ENCODE peak calls at places on chromosomes 13 and 19, in nine cellular contexts. W is WERI-Rb-1, Z is fibroblast of pulmonary artery, C is BJ, R is suprapubic skin, E is fibroblast of mammary gland, L is spleen, J is uterus, F is K562. M is an unnamed sample.

GRCh38 chr13:101127741-101128353 is 288.5 kb downstream of the NALCN start:
- DNase-seq in W (peak), Z (peak), C (no peak), R (no peak), E (peak), L (no peak), J (no peak), F (peak), M (peak)

GRCh38 chr13:99903140-99903539 is 68.4 kb downstream of the ZIC5 start:
- DNase-seq in W (no peak), Z (no peak), C (no peak), R (no peak), E (no peak), L (no peak), J (no peak), F (no peak), M (no peak)

GRCh38 chr19:55146648-55147218 is 2.3 kb downstream of the TNNT1 start:
- DNase-seq in W (peak), Z (no peak), C (no peak), R (no peak), E (no peak), L (no peak), J (no peak), F (peak), M (no peak)

GRCh38 chr19:535017-535835 is 3.7 kb downstream of the CDC34 start:
- DNase-seq in W (no peak), Z (no peak), C (no peak), R (no peak), E (peak), L (peak), J (no peak), F (peak), M (no peak)

GRCh38 chr13:20407759-20408158 is 117.9 kb downstream of the CRYL1 start:
- DNase-seq in W (no peak), Z (no peak), C (no peak), R (no peak), E (no peak), L (no peak), J (no peak), F (no peak), M (no peak)

GRCh38 chr13:23723463-23723862 is 153.3 kb downstream of the TNFRSF19 start:
- DNase-seq in W (no peak), Z (peak), C (peak), R (no peak), E (peak), L (no peak), J (peak), F (no peak), M (peak)

GRCh38 chr13:101649490-101650126 is 197.1 kb downstream of the ITGBL1 start:
- DNase-seq in W (no peak), Z (peak), C (peak), R (no peak), E (peak), L (no peak), J (no peak), F (no peak), M (peak)

GRCh38 chr19:58474291-58474996 is 1.7 kb upstream of the ZNF446 start:
- DNase-seq in W (no peak), Z (peak), C (peak), R (no peak), E (peak), L (no peak), J (no peak), F (no peak), M (peak)

GRCh38 chr19:36837525-36837901 is 674 bp downstream of the ZNF790 start:
- DNase-seq in W (no peak), Z (no peak), C (no peak), R (no peak), E (peak), L (no peak), J (no peak), F (no peak), M (no peak)

GRCh38 chr13:79501538-79502232 is 20.7 kb downstream of the NDFIP2 start:
- DNase-seq in W (no peak), Z (no peak), C (no peak), R (no peak), E (peak), L (no peak), J (no peak), F (no peak), M (no peak)

GRCh38 chr19:35056513-35057063 is 15.1 kb downstream of the HPN start:
- DNase-seq in W (peak), Z (no peak), C (no peak), R (no peak), E (no peak), L (no peak), J (no peak), F (no peak), M (no peak)

GRCh38 chr19:2249880-2250764 is 999 bp downstream of the AMH start:
- DNase-seq in W (no peak), Z (no peak), C (no peak), R (no peak), E (no peak), L (no peak), J (no peak), F (no peak), M (no peak)

GRCh38 chr13:31944262-31945160 is 87.1 kb upstream of the FRY start:
- DNase-seq in W (no peak), Z (no peak), C (no peak), R (no peak), E (no peak), L (no peak), J (no peak), F (no peak), M (no peak)

GRCh38 chr13:66534561-66534960 is 695.6 kb downstream of the PCDH9 start:
- DNase-seq in W (no peak), Z (peak), C (no peak), R (no peak), E (peak), L (no peak), J (no peak), F (no peak), M (no peak)

GRCh38 chr13:22703601-22704209 is 477.1 kb upstream of the SGCG start:
- DNase-seq in W (no peak), Z (no peak), C (no peak), R (no peak), E (peak), L (no peak), J (no peak), F (no peak), M (no peak)

GRCh38 chr13:113536461-113537110 is 46.1 kb upstream of the DCUN1D2 start:
- DNase-seq in W (no peak), Z (no peak), C (no peak), R (no peak), E (no peak), L (peak), J (no peak), F (no peak), M (no peak)

GRCh38 chr19:1590641-1591397 is 1.8 kb downstream of the MBD3 start:
- DNase-seq in W (no peak), Z (peak), C (no peak), R (no peak), E (peak), L (no peak), J (no peak), F (no peak), M (no peak)

GRCh38 chr19:42111811-42112210 is 20.4 kb downstream of the POU2F2 start:
- DNase-seq in W (no peak), Z (no peak), C (no peak), R (no peak), E (peak), L (no peak), J (no peak), F (no peak), M (no peak)

GRCh38 chr19:42272989-42273406 is 3.9 kb downstream of the CIC start:
- DNase-seq in W (no peak), Z (no peak), C (no peak), R (peak), E (no peak), L (peak), J (no peak), F (no peak), M (no peak)

GRCh38 chr13:41177616-41178015 is 16.8 kb downstream of the KBTBD7 start:
- DNase-seq in W (no peak), Z (peak), C (no peak), R (no peak), E (peak), L (no peak), J (no peak), F (no peak), M (no peak)

GRCh38 chr19:743168-743687 is 7.7 kb upstream of the MISP start:
- DNase-seq in W (no peak), Z (no peak), C (no peak), R (no peak), E (no peak), L (no peak), J (no peak), F (no peak), M (no peak)

GRCh38 chr13:98755116-98755515 is 2.6 kb upstream of the SLC15A1 start:
- DNase-seq in W (no peak), Z (no peak), C (no peak), R (no peak), E (no peak), L (no peak), J (no peak), F (no peak), M (no peak)

GRCh38 chr19:52722062-52723005 is 12.5 kb downstream of the ZNF611 start:
- DNase-seq in W (no peak), Z (peak), C (peak), R (no peak), E (peak), L (no peak), J (no peak), F (no peak), M (peak)

GRCh38 chr19:6274756-6275155 is 5.0 kb downstream of the MLLT1 start:
- DNase-seq in W (no peak), Z (no peak), C (no peak), R (no peak), E (no peak), L (no peak), J (no peak), F (no peak), M (no peak)

GRCh38 chr13:71255633-71256032 is 611.4 kb downstream of the DACH1 start:
- DNase-seq in W (no peak), Z (no peak), C (no peak), R (no peak), E (no peak), L (no peak), J (no peak), F (no peak), M (no peak)

GRCh38 chr13:107222619-107223018 is 654.7 kb upstream of the ARGLU1 start:
- DNase-seq in W (no peak), Z (no peak), C (no peak), R (no peak), E (no peak), L (no peak), J (no peak), F (no peak), M (no peak)

GRCh38 chr13:59312776-59313175 is 851.0 kb downstream of the DIAPH3 start:
- DNase-seq in W (no peak), Z (no peak), C (no peak), R (no peak), E (no peak), L (no peak), J (no peak), F (no peak), M (no peak)

GRCh38 chr19:55212447-55212846 is 3.1 kb upstream of the PTPRH start:
- DNase-seq in W (no peak), Z (no peak), C (no peak), R (no peak), E (no peak), L (no peak), J (no peak), F (peak), M (no peak)

DNA sequence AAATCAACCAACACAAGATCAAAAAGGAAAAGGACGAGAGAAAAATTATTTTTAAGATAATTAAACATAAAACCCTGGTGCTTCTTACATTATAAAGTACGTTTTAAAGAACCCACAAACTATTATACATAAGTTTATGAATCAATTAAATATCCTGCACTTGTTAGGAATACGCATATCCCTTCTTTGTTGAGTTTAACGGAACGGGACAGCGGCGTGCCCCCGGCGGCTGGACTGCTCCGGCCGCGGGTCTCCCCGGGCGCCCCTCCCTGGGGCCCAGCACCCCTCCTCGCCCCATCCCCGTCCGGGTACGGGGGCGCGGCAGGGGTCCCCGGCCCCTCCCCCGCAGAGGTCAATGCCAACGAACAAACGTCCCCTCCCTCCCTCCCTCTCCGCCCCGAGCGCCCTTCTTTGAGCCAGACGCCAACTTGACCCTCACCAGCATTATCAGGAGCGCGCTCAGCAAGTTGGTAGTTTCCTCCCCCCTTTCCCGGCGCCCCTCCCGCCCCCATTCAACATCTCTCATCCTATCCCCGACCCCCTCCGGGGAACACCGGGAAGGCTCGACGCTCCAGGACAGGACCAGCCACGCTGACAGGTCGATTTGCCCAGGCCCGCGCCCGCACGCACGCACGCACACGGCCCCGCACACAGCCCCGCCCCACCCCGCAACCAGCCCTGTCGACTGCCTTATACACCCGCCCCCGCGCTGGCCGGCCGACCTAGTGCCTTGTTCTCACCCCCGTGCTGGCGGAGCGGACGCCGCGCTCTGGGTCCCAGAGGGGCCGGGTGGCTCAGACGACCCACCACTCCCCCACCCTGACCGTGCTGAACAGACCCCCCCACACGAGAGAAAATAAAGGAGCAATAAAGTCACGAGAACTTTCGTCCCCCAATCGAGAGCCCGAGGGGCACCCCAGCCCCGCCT is 5.1 kb downstream of the LYL1 start:
- DNase-seq in W (no peak), Z (no peak), C (no peak), R (no peak), E (no peak), L (peak), J (peak), F (peak), M (no peak)
- H3K4me3 ChIP-seq in W (no peak), Z (no peak), C (no peak), R (peak), E (no peak), L (peak), J (peak), F (peak), M (no peak)

DNA sequence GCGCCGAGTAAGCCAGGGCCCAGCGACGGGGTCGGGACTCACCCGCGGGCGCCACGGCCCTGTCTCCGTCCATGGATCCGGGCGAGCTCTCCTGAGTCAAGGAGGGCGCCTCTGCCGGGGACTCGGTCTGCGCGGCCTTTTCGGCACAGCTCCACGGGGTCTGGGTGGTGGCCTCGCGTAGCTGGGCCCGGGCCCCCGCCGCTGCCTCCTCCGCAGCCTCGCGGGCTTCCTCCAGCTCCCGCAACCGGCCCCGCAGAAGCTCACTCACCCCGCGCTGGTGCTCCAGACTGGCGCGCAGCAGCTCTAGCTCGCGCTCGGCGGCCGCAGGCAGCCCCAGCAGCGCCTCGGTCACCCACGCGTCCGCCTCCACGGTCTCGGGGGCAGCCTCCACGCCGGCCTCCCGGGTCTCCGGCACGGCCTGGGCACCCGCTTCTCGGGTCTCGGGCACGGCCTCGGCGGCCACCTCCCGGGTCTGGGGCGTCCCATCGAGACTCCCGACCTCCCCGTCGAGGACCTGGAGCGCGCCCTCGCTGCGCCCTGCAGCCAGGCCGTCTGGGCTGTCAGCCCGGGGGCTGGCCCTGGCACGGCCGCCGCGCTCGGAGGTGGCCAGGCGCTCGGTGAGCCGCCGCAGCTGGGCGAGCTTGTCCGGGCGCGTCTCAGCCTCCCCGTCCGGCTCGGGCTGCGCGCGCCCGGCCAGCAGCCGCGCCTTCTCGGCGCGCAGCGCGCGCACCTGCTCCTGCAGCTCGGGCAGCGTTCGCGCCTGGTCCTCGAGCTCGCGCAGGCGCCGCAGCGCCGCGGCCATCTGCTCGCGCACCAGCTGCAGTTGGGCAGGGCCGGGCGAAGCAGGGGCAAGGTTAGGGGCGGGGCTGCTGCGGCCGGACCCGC is 8.4 kb downstream of the KANK3 start:
- DNase-seq in W (peak), Z (peak), C (no peak), R (no peak), E (peak), L (peak), J (no peak), F (peak), M (no peak)
- H3K4me3 ChIP-seq in W (peak), Z (no peak), C (no peak), R (peak), E (no peak), L (peak), J (no peak), F (peak), M (peak)

GRCh38 chr19:3605770-3606169 is 905 bp downstream of the TBXA2R start:
- DNase-seq in W (no peak), Z (no peak), C (no peak), R (no peak), E (no peak), L (no peak), J (no peak), F (no peak), M (no peak)

GRCh38 chr19:3608079-3608641 is 1.5 kb upstream of the TBXA2R start:
- DNase-seq in W (no peak), Z (no peak), C (no peak), R (no peak), E (no peak), L (no peak), J (no peak), F (no peak), M (no peak)

GRCh38 chr19:3607398-3608078 is 863 bp upstream of the TBXA2R start:
- DNase-seq in W (no peak), Z (peak), C (no peak), R (peak), E (peak), L (peak), J (no peak), F (peak), M (no peak)

GRCh38 chr19:3606174-3606689 is 443 bp downstream of the TBXA2R start:
- DNase-seq in W (peak), Z (no peak), C (no peak), R (peak), E (no peak), L (peak), J (no peak), F (peak), M (no peak)

DNA sequence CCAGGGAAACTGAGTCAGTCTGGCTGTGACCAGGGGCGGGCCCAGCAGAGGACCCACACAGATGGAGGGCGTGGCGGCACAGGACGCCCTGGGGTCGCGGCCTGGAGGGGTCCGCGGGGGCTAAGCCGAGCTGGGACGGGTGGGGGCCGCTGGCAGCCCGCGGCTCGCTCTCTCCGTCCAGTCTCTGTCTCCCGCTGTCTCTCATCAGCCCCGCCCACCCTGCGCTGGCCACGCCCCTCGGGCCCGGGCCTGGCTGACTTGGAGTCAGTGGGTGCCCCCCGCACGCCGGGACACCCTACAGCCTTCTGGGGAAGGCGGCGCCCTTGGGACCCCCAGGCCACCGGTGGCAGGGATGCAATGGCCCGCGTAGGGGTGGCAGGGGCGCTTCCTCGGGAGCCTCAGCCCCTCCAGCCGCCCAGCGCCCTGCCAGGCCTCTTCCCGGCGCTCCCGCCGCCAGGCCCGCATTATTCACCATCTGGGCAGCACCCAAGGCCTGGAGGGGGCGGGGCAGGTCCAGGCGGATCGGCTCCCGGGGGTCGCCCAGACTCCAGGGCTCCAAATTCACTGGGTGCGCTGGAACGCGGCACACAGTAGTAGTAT is at the start of gene TBXA2R:
- DNase-seq in W (peak), Z (peak), C (no peak), R (peak), E (peak), L (peak), J (peak), F (peak), M (no peak)
- H3K4me3 ChIP-seq in W (peak), Z (peak), C (peak), R (peak), E (peak), L (peak), J (peak), F (peak), M (peak)

GRCh38 chr19:11944656-11945055 is 19.7 kb downstream of the ZNF700 start:
- DNase-seq in W (no peak), Z (no peak), C (no peak), R (no peak), E (no peak), L (no peak), J (no peak), F (no peak), M (no peak)

GRCh38 chr19:11942843-11943108 is 17.9 kb downstream of the ZNF700 start:
- DNase-seq in W (no peak), Z (no peak), C (no peak), R (no peak), E (no peak), L (no peak), J (no peak), F (no peak), M (no peak)

GRCh38 chr19:11942008-11942842 is 17.3 kb downstream of the ZNF700 start:
- DNase-seq in W (no peak), Z (no peak), C (no peak), R (no peak), E (no peak), L (no peak), J (no peak), F (no peak), M (no peak)
- H3K4me3 ChIP-seq in W (no peak), Z (no peak), C (no peak), R (no peak), E (no peak), L (no peak), J (no peak), F (no peak), M (no peak)

DNA sequence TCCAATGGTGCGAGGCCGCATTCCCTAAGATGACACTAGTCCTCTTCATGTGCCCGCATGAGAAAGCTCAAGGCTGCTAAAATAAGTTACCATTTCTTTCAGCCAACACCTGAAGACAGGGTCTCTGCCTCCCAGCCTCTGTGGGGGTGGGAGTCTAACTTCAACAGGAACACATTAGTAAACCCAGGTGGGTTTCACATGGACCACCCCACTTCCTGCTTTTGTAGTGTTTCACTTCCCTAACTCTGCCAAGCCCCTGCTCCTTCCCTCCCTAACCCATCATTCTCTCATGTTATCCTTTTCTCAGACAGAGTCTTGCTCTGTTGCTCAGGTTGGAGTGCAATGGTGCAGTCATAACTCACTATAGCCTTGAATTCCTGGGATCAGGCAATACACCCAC is 783.6 kb downstream of the UQCRFS1 start:
- DNase-seq in W (no peak), Z (no peak), C (no peak), R (no peak), E (no peak), L (no peak), J (no peak), F (no peak), M (no peak)
- H3K4me3 ChIP-seq in W (no peak), Z (no peak), C (no peak), R (no peak), E (no peak), L (no peak), J (no peak), F (no peak), M (no peak)

M was measured in astrocyte of the cerebellum.